ENCODE peak calls at places on chromosomes 16 and 17, in eight cellular contexts. H is neural progenitor cell; L is ovary; F is adipocyte; R is CD8-positive, alpha-beta T cell; X is naive thymus-derived CD4-positive, alpha-beta T cell; U is mammary epithelial cell; N is effector memory CD4-positive, alpha-beta T cell. J is an unnamed sample. For H3K4me1, the result is how much of the 10 kb centered on the place peaks cover.

GRCh38 chr17:78351449-78352006 is 8.3 kb downstream of the SOCS3 start:
- DNase-seq in H (peak), L (peak), F (peak), R (no peak), X (no peak), U (peak), N (no peak), J (peak)

GRCh38 chr17:39166437-39167335 is 725 bp upstream of the ARL5C start:
- DNase-seq in H (no peak), L (no peak), F (no peak), R (no peak), X (no peak), U (no peak), N (no peak), J (no peak)

GRCh38 chr16:4894276-4895150 is 42.4 kb downstream of the PPL start:
- DNase-seq in H (no peak), L (no peak), F (no peak), R (no peak), X (no peak), U (no peak), N (no peak), J (no peak)

GRCh38 chr16:4574919-4575705 is 19.0 kb downstream of the C16orf96 start:
- DNase-seq in H (peak), L (no peak), F (no peak), R (no peak), X (no peak), U (no peak), N (no peak), J (no peak)

GRCh38 chr16:76906552-76906951 is 284.4 kb upstream of the MON1B start:
- DNase-seq in H (no peak), L (no peak), F (no peak), R (no peak), X (no peak), U (no peak), N (no peak), J (no peak)

GRCh38 chr16:68592466-68593337 is 52.4 kb upstream of the CDH3 start:
- DNase-seq in H (no peak), L (no peak), F (no peak), R (no peak), X (no peak), U (no peak), N (no peak), J (no peak)

GRCh38 chr16:47461598-47462266 is 601 bp downstream of the PHKB start:
- DNase-seq in H (peak), L (no peak), F (peak), R (no peak), X (no peak), U (peak), N (no peak), J (peak)

GRCh38 chr17:78558181-78558850 is 18.9 kb downstream of the DNAH17 start:
- DNase-seq in H (no peak), L (no peak), F (peak), R (no peak), X (no peak), U (peak), N (no peak), J (peak)

GRCh38 chr16:35685085-35685484 is 2225.7 kb downstream of the TP53TG3F start:
- DNase-seq in H (no peak), L (no peak), F (no peak), R (no peak), X (no peak), U (no peak), N (no peak), J (no peak)

DNA sequence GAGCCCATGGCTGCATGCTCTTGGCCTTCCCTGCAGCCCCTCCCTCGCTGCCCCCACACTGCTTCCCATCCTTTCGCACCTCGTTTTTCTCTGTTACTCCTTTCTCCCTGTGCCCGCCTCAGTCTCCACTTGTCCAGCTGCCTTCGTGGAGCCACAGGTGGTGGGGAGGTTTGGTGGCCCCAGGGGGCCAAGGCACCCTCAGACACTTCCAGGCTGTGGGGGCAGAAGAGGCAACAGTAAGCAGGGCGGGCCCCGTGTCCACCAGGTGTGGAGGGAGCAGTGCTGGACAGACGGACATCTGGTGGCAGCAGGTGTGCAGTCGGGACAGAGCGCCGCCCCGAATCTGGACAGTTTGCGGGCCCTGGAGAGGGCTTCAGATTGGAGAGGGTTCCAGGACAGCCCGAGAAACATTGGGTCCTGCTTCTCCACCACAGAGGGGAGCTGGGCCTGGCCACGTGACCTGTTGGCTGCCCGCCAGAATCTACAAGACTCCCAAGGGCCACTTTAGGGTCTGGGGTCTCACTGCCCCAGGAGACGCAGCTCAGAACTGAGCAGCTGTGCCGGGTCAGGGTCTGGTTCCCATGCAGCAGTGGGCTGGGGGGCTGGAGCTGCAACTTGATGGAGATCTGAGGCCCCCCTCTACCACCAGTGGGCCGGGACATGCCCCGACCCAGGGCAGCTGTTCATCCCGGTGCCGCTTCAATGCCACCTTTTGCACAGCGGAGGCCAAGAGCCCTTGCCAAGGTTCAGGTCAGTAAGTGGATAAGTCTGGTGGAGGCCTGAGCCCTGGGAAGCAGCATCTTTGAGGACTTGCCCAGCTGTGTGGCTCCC is 22.8 kb downstream of the BAHCC1 start:
- DNase-seq in H (no peak), L (peak), F (no peak), R (no peak), X (no peak), U (no peak), N (no peak), J (no peak)
- H3K4me1 ChIP-seq in H (under half), L (under half), F (half or more), R (under half), X (under half), U (under half), N (under half), J (half or more)

GRCh38 chr17:902463-902862 is 77.1 kb downstream of the NXN start:
- DNase-seq in H (no peak), L (no peak), F (no peak), R (no peak), X (no peak), U (peak), N (no peak), J (no peak)
- H3K4me3 ChIP-seq in H (no peak), L (no peak), F (no peak), R (no peak), X (no peak), U (no peak), N (no peak), J (no peak)

DNA sequence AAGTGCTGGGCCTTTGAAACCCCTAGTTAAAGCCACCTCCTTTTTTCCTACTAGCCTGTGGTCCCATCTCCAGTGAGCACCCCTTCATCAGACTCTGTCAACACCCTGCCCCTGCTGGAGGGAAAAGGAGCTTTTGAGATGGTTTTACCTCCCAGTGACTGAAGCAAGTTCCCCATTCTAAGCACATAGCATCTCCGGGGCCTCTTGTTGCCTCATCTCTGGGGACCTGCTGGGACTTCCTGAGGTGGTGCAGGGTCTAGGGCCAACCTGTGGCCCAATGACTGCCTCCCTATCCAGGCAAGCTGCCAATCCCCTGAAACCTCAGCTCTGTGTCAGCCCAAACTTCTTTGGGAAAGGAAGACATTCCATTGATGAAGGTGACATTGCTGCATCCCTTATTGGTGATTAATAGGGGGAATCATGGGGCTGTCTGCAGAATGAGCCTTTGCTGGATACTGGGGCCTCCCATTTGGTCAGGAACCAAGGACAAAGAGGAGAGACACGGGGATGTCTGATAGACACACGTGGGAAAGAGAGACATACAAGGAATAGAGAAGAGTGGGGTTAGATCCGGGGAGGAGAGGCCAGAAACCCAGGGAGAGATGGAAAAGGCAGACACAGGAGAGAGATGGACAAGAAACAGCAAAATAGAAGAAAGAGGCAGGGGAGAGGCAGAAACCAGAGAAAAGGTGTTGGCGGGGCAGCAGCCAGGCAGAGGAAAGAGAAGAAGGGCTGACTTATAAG is 2.4 kb downstream of the C1QL1 start:
- DNase-seq in H (no peak), L (no peak), F (no peak), R (no peak), X (no peak), U (no peak), N (no peak), J (no peak)
- H3K4me1 ChIP-seq in H (under half), L (under half), F (under half), R (under half), X (under half), U (under half), N (under half), J (under half)

GRCh38 chr17:57466042-57466471 is 209.7 kb downstream of the MSI2 start:
- DNase-seq in H (peak), L (no peak), F (no peak), R (no peak), X (no peak), U (no peak), N (no peak), J (no peak)

GRCh38 chr17:57467226-57467625 is 210.9 kb downstream of the MSI2 start:
- DNase-seq in H (no peak), L (no peak), F (no peak), R (no peak), X (no peak), U (no peak), N (no peak), J (no peak)

GRCh38 chr17:57464191-57464864 is 208.0 kb downstream of the MSI2 start:
- DNase-seq in H (no peak), L (no peak), F (no peak), R (no peak), X (no peak), U (no peak), N (no peak), J (no peak)

GRCh38 chr17:57467801-57468200 is 211.5 kb downstream of the MSI2 start:
- DNase-seq in H (no peak), L (no peak), F (no peak), R (no peak), X (no peak), U (no peak), N (no peak), J (no peak)

DNA sequence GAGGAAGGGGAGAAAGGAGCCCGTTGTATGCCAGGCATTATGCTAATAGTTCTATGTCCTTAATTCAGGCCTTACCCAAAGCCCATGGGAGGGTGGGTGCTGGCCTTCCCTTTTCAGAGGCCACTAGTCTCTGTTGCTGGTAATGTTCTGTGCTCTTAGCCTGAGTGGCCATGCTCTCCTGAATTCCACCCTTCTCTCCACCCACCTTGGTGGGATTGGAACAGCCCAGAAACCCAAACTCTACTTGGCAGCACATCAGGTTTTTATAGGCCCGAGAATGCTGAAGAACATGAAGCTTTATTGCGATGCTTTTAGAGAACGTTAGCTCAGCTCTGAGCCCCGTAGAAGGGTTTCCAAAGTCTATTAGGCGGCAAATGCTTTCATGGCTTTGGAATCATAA is 209.2 kb downstream of the MSI2 start:
- DNase-seq in H (no peak), L (no peak), F (no peak), R (no peak), X (no peak), U (no peak), N (no peak), J (peak)
- H3K4me3 ChIP-seq in H (peak), L (no peak), F (no peak), R (no peak), X (no peak), U (no peak), N (no peak), J (no peak)

GRCh38 chr17:55417411-55418268 is 4.0 kb downstream of the MMD start:
- DNase-seq in H (no peak), L (no peak), F (no peak), R (no peak), X (no peak), U (no peak), N (no peak), J (no peak)

GRCh38 chr17:55416470-55417052 is 5.1 kb downstream of the MMD start:
- DNase-seq in H (no peak), L (no peak), F (no peak), R (no peak), X (no peak), U (no peak), N (no peak), J (peak)

GRCh38 chr17:55413825-55414489 is 7.7 kb downstream of the MMD start:
- DNase-seq in H (no peak), L (no peak), F (no peak), R (no peak), X (no peak), U (no peak), N (no peak), J (no peak)

GRCh38 chr17:55416000-55416399 is 5.6 kb downstream of the MMD start:
- DNase-seq in H (no peak), L (no peak), F (no peak), R (no peak), X (no peak), U (no peak), N (no peak), J (no peak)

DNA sequence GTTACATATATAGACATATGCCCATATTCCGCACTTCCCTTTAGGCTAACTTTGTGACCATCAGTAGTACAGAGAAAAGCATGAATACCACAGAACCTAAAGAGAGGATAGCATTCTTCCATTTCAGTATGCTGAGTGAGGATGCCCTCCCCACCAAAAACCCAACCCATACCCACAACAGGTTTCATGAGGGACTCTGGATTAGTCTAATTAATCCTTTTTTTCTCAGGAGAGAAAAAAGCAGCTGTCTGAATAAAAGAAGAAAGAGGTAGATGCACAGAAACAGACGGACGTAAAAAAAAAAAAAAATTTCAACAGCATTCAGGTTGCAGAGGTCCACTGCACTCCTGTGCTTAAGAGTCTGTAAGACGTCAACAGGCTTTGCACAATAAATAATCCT is 6.7 kb downstream of the MMD start:
- DNase-seq in H (peak), L (no peak), F (no peak), R (no peak), X (no peak), U (no peak), N (no peak), J (no peak)
- H3K4me1 ChIP-seq in H (under half), L (under half), F (half or more), R (under half), X (under half), U (under half), N (under half), J (under half)

GRCh38 chr16:3186946-3187690 is 886 bp upstream of the OR1F1 start:
- DNase-seq in H (no peak), L (no peak), F (no peak), R (no peak), X (no peak), U (no peak), N (no peak), J (no peak)
- H3K4me3 ChIP-seq in H (peak), L (no peak), F (no peak), R (no peak), X (no peak), U (no peak), N (no peak), J (no peak)

DNA sequence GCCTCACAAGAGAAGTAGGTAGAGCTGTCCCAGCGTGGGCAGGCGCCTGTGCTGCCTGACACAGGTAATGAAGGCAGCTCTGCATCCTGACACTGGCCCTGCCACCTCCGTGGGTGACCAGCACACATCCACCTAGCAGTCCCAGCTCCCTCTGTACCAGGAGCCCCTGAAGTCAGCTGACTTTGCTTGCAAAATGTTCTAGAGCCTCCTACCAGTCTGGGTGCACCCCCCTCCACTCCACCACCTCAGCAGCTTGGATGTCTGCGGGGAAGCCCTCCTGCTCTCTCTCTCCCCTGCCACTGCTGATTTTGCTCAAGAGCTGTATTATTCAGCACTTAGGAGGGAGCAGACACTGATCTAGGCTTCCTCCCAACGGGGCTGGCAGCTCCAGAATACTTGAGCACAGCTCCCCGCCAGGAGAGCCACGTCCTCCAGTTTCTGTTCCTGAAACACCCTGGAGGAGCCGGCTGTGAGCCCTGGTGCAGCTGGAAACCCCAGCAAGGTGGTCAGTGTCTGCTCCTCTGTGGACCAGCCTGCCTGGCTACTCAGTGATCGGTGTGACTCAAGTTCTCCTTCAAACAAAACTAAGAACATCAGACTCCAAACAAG is 1.0 kb downstream of the RNF166 start:
- DNase-seq in H (no peak), L (no peak), F (peak), R (no peak), X (no peak), U (no peak), N (peak), J (no peak)
- H3K4me1 ChIP-seq in H (under half), L (under half), F (under half), R (under half), X (under half), U (under half), N (half or more), J (under half)

DNA sequence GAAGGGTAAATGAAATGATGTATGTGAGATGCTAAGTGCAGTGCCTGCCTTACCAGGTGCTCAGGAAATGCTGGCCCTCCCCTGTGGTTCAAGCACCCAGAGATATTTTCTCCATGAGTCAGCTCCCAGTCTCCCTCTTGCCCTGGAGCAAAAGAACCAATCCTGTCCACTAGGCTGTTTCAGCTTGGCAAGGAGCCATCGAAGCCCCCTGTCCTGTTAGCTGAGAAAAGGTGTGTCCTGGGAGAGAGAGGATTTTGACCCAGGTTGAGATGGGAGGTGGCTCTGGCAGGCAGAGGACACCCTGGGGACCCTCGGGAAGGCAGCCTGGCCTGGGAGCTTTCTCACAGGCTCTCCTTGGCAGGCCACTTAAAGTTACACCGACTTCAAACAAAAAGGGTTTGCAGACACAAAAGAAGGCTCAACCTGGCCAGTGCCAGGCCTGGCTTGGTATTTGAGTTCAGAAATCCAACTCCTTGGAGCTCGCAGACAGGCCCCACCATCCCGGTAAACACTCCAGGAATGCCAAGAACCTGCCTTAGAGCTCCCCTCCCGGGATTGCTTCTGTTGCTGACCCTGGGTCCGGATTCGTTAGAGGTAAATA is 29.6 kb downstream of the NTN1 start:
- DNase-seq in H (peak), L (no peak), F (no peak), R (no peak), X (no peak), U (peak), N (no peak), J (peak)
- H3K4me3 ChIP-seq in H (no peak), L (no peak), F (no peak), R (no peak), X (no peak), U (no peak), N (no peak), J (no peak)

GRCh38 chr17:7478276-7479138 is 924 bp downstream of the ZBTB4 start:
- DNase-seq in H (peak), L (peak), F (peak), R (peak), X (peak), U (no peak), N (peak), J (peak)

GRCh38 chr17:7475764-7476422 is 3.5 kb downstream of the ZBTB4 start:
- DNase-seq in H (no peak), L (peak), F (no peak), R (no peak), X (no peak), U (no peak), N (no peak), J (peak)

GRCh38 chr17:7477392-7478275 is 1.8 kb downstream of the ZBTB4 start:
- DNase-seq in H (peak), L (peak), F (peak), R (no peak), X (no peak), U (no peak), N (no peak), J (peak)

GRCh38 chr17:7476474-7476873 is 3.0 kb downstream of the ZBTB4 start:
- DNase-seq in H (no peak), L (no peak), F (peak), R (no peak), X (no peak), U (peak), N (no peak), J (no peak)

DNA sequence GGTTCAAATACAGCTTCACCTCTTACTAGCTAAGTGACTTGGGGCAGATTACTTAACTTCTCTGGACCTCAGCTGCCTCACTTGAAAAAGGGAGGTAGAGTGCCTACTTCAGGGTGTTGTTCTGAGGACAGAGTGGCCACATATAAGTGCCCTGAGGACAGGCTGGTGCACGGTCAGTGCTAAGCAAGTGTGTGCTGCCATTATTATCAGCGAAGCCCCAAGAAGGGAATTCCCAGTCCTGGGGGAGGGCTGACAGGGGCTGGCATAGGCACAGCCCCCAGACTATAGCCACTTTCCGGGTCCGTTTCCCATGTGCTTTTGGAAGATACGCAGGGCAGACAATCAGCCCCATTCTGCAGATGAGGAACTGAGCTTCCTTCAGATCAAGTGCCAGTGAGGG is 2.5 kb downstream of the ZBTB4 start:
- DNase-seq in H (no peak), L (no peak), F (no peak), R (no peak), X (no peak), U (no peak), N (no peak), J (no peak)
- H3K4me1 ChIP-seq in H (under half), L (under half), F (under half), R (under half), X (under half), U (under half), N (under half), J (under half)

GRCh38 chr17:16272111-16272510 is 55.1 kb downstream of the PIGL start:
- DNase-seq in H (no peak), L (no peak), F (no peak), R (no peak), X (no peak), U (no peak), N (no peak), J (no peak)
- H3K4me3 ChIP-seq in H (no peak), L (no peak), F (no peak), R (no peak), X (no peak), U (no peak), N (no peak), J (no peak)

J was measured in fibroblast of lung.